ENCODE peak calls at places on chromosomes 13 and 19, in seven cellular contexts. V, B, F, M, T, N and Z are unnamed samples.

GRCh38 chr13:33931397-33931987 is 113.5 kb downstream of the RFC3 start:
- DNase-seq in V (no peak), B (no peak), F (peak; percentile 37), M (peak; percentile 52), T (peak; percentile 53), N (no peak), Z (no peak)

GRCh38 chr13:80389073-80390038 is 48.4 kb upstream of the SPRY2 start:
- DNase-seq in V (no peak), B (no peak), F (no peak), M (no peak), T (no peak), N (no peak), Z (no peak)

GRCh38 chr13:112469071-112469745 is 93.1 kb downstream of the SPACA7 start:
- DNase-seq in V (no peak), B (peak; percentile 54), F (no peak), M (no peak), T (no peak), N (no peak), Z (no peak)

GRCh38 chr19:13896227-13896626 is 9.7 kb downstream of the BRME1 start:
- DNase-seq in V (no peak), B (no peak), F (no peak), M (no peak), T (no peak), N (no peak), Z (no peak)

GRCh38 chr19:39679056-39679790 is 23.5 kb downstream of the LGALS16 start:
- DNase-seq in V (no peak), B (no peak), F (no peak), M (no peak), T (no peak), N (no peak), Z (no peak)

GRCh38 chr13:106372199-106373160 is 163.0 kb downstream of the EFNB2 start:
- DNase-seq in V (no peak), B (no peak), F (no peak), M (no peak), T (peak; percentile 54), N (no peak), Z (no peak)

GRCh38 chr19:58229255-58229639 is 533 bp downstream of the ZNF544 start:
- DNase-seq in V (no peak), B (no peak), F (no peak), M (peak; percentile 56), T (peak; percentile 12), N (no peak), Z (no peak)

GRCh38 chr13:52850396-52851152 is 2.1 kb upstream of the PCDH8 start:
- DNase-seq in V (peak; percentile 65), B (peak; percentile 84), F (no peak), M (peak; percentile 46), T (peak; percentile 7), N (peak; percentile 26), Z (peak; percentile 23)

GRCh38 chr13:23579886-23580706 is 9.9 kb downstream of the TNFRSF19 start:
- DNase-seq in V (no peak), B (no peak), F (no peak), M (no peak), T (peak; percentile 40), N (no peak), Z (no peak)

GRCh38 chr13:99043700-99044300 is 65.9 kb upstream of the DOCK9 start:
- DNase-seq in V (no peak), B (no peak), F (peak; percentile 35), M (no peak), T (no peak), N (no peak), Z (peak; percentile 75)

GRCh38 chr19:45785781-45786532 is 3.7 kb upstream of the DMPK start:
- DNase-seq in V (no peak), B (no peak), F (no peak), M (no peak), T (no peak), N (no peak), Z (no peak)

GRCh38 chr13:98390086-98390697 is 186.7 kb downstream of the STK24 start:
- DNase-seq in V (no peak), B (no peak), F (no peak), M (no peak), T (peak; percentile 20), N (no peak), Z (no peak)

GRCh38 chr13:28545583-28546333 is 50.8 kb upstream of the FLT1 start:
- DNase-seq in V (no peak), B (no peak), F (no peak), M (peak; percentile 20), T (no peak), N (no peak), Z (no peak)

GRCh38 chr19:38742296-38742695 is 2.0 kb downstream of the CAPN12 start:
- DNase-seq in V (no peak), B (peak; percentile 61), F (no peak), M (no peak), T (no peak), N (no peak), Z (no peak)

GRCh38 chr19:29526730-29527499 is 1.1 kb downstream of the VSTM2B start:
- DNase-seq in V (no peak), B (peak; percentile 57), F (no peak), M (peak; percentile 36), T (no peak), N (no peak), Z (no peak)

GRCh38 chr19:12638611-12639182 is 27.8 kb downstream of the MAN2B1 start:
- DNase-seq in V (no peak), B (peak; percentile 67), F (no peak), M (no peak), T (no peak), N (no peak), Z (no peak)

GRCh38 chr13:40052954-40053353 is 397.5 kb downstream of the COG6 start:
- DNase-seq in V (no peak), B (no peak), F (no peak), M (no peak), T (no peak), N (no peak), Z (no peak)

GRCh38 chr13:77752512-77753069 is 55.1 kb downstream of the SLAIN1 start:
- DNase-seq in V (no peak), B (no peak), F (no peak), M (no peak), T (no peak), N (no peak), Z (no peak)

GRCh38 chr19:2291185-2291751 is 9.3 kb upstream of the PEAK3 start:
- DNase-seq in V (no peak), B (peak; percentile 85), F (no peak), M (no peak), T (no peak), N (no peak), Z (no peak)
- TF ChIP-seq CTCF in V (no peak), B (no peak), F (no peak), M (no peak), T (no peak), N (no peak), Z (no peak)

GRCh38 chr13:41268764-41269163 is 5.4 kb upstream of the MTRF1 start:
- DNase-seq in V (no peak), B (no peak), F (no peak), M (peak; percentile 56), T (peak; percentile 28), N (no peak), Z (no peak)

GRCh38 chr13:41271456-41272285 is 8.3 kb upstream of the MTRF1 start:
- DNase-seq in V (no peak), B (no peak), F (no peak), M (no peak), T (no peak), N (no peak), Z (no peak)

GRCh38 chr13:41263261-41263971 is at the start of gene MTRF1:
- DNase-seq in V (peak; percentile 73), B (peak; percentile 94), F (peak; percentile 76), M (peak; percentile 72), T (peak; percentile 69), N (peak; percentile 78), Z (peak; percentile 94)

DNA sequence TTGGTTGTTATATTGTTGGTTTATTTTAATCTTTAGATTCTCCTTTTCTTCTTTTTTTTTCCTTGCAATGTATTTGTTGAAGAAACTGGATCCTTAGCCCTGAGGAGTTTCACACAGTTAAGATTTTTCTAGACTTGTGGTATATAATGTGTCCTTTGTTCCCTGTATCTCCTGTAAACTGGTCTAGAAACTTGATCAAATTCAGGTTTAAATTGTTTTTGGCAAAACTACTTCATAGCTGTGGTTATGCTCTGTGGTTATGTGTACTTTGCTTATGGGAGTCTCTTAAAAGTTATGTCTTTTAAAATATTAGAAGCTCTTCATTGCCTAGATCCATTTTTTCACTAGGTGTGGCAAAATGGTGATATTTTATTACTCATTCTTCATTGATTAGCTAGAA is 3.7 kb upstream of the MTRF1 start:
- DNase-seq in V (no peak), B (no peak), F (no peak), M (no peak), T (peak; percentile 18), N (no peak), Z (no peak)
- TF ChIP-seq POLR2A in V (no peak), B (no peak), F (no peak), M (no peak), T (no peak), N (no peak), Z (no peak)

GRCh38 chr19:19120308-19121156 is 17.7 kb downstream of the TMEM161A start:
- DNase-seq in V (peak; percentile 31), B (no peak), F (no peak), M (peak; percentile 49), T (peak; percentile 62), N (peak; percentile 96), Z (no peak)
- H3K4me3 ChIP-seq in V (no peak overlapping the region), B (no peak overlapping the region), F (no peak overlapping the region), M (no peak overlapping the region), T (no peak overlapping the region), N (peak overlapping the region; percentile 26), Z (no peak overlapping the region)

GRCh38 chr19:30887042-30887441 is 462.2 kb downstream of the TSHZ3 start:
- DNase-seq in V (no peak), B (no peak), F (no peak), M (no peak), T (no peak), N (no peak), Z (no peak)

GRCh38 chr19:30883071-30883470 is 466.2 kb downstream of the TSHZ3 start:
- DNase-seq in V (no peak), B (no peak), F (no peak), M (no peak), T (no peak), N (no peak), Z (peak; percentile 50)

GRCh38 chr19:30881986-30882385 is 467.2 kb downstream of the TSHZ3 start:
- DNase-seq in V (no peak), B (no peak), F (no peak), M (no peak), T (no peak), N (no peak), Z (peak; percentile 70)

GRCh38 chr19:30882411-30883005 is 466.7 kb downstream of the TSHZ3 start:
- DNase-seq in V (no peak), B (no peak), F (no peak), M (no peak), T (no peak), N (no peak), Z (peak; percentile 59)

DNA sequence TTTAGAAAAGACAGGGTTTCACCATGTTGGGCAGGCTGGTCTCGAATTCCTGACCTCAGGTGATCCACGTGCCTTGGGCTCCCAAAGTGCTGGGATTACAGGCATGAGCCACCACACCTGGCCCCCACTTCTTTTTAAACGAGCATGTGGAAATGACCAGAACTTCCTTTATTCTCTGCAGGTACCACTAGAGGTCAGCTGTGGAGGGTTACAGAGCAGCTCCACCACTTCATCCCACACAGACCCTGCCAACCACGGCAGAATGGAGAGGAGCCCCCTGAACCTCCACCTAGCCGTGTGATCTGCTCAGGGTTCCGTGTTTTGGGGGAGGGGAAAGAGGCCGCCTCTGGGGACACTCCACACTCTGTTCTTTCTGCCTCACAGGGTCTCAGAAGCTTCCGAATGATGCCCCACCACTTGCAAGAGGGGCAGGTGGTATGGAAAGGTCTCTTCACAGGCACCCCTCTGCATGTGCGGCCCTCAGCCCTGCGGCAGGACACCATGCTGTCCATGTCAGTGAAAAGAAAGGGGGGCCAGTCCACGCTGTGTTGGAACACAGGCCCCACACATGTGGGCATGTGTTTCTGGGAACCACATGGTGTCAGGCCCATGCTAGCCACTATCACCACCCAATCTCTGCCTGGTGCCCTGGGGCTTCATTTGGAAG is 465.0 kb downstream of the TSHZ3 start:
- DNase-seq in V (no peak), B (no peak), F (no peak), M (no peak), T (no peak), N (no peak), Z (no peak)
- TF ChIP-seq CTCF in V (no peak), B (no peak), F (no peak), M (no peak), T (no peak), N (no peak), Z (no peak)